ENCODE peak calls at places on chromosomes 4 and X, in ten cellular contexts. F, H, Z, E, X, G, L, A, C and W are unnamed samples.

GRCh38 chr4:56909083-56909981 is 1.6 kb downstream of the REST start:
- DNase-seq in G (no peak), Z (peak; percentile 28), C (no peak), F (no peak), X (no peak), E (peak; percentile 73), A (peak; percentile 55), H (no peak), L (peak; percentile 81), W (no peak)

GRCh38 chr4:181897935-181898334 is 345.3 kb upstream of the TENM3 start:
- DNase-seq in H (no peak), X (no peak), E (no peak), A (no peak), L (no peak), Z (no peak), G (no peak), C (no peak), F (no peak), W (no peak)

GRCh38 chrX:75786290-75786689 is 1.2 kb upstream of the MAGEE2 start:
- DNase-seq in E (no peak), C (no peak), L (no peak), G (no peak), X (no peak), A (no peak), H (no peak), Z (no peak), F (no peak), W (no peak)

GRCh38 chrX:25010784-25011588 is 4.8 kb downstream of the ARX start:
- DNase-seq in G (no peak), X (no peak), E (no peak), L (no peak), Z (no peak), C (no peak), H (no peak), A (no peak), F (no peak), W (no peak)

GRCh38 chrX:138917781-138918180 is 206.3 kb upstream of the FGF13 start:
- DNase-seq in A (no peak), G (no peak), E (no peak), X (no peak), F (no peak), C (no peak), Z (no peak), L (no peak), H (no peak), W (no peak)

GRCh38 chrX:102746134-102746584 is 25.6 kb downstream of the GPRASP3 start:
- DNase-seq in E (peak; percentile 78), F (no peak), H (no peak), X (no peak), Z (no peak), L (peak; percentile 49), A (peak; percentile 34), C (peak; percentile 84), G (no peak), W (no peak)

GRCh38 chr4:76691767-76692689 is 205.9 kb downstream of the SOWAHB start:
- DNase-seq in L (no peak), F (no peak), Z (no peak), G (no peak), X (no peak), C (no peak), A (no peak), E (no peak), H (no peak), W (no peak)

GRCh38 chrX:137040113-137040794 is 6.5 kb upstream of the GPR101 start:
- DNase-seq in Z (no peak), L (no peak), H (no peak), F (no peak), E (no peak), A (no peak), X (no peak), C (no peak), G (no peak), W (no peak)

GRCh38 chrX:47619486-47620302 is at the start of gene SYN1:
- DNase-seq in Z (peak; percentile 18), F (peak; percentile 42), E (peak; percentile 86), A (peak; percentile 76), C (peak; percentile 93), L (peak; percentile 79), G (peak; percentile 94), H (no peak), X (peak; percentile 60), W (no peak)

GRCh38 chr4:189124149-189124758 is 816.4 kb upstream of the FRG1 start:
- DNase-seq in H (no peak), E (no peak), X (no peak), A (peak; percentile 37), F (peak; percentile 22), L (peak; percentile 65), C (no peak), Z (peak; percentile 4), G (no peak), W (no peak)

GRCh38 chr4:911221-911751 is 20.8 kb downstream of the GAK start:
- DNase-seq in X (no peak), L (no peak), E (no peak), Z (no peak), C (peak; percentile 65), F (no peak), A (no peak), G (no peak), H (no peak), W (no peak)

GRCh38 chrX:23292979-23293651 is 41.5 kb upstream of the PTCHD1 start:
- DNase-seq in G (no peak), F (no peak), L (peak; percentile 3), C (no peak), E (peak; percentile 64), H (no peak), A (no peak), Z (no peak), X (no peak), W (no peak)

GRCh38 chrX:153471663-153472280 is 1.4 kb upstream of the HAUS7 start:
- DNase-seq in H (no peak), X (no peak), G (no peak), A (no peak), E (no peak), Z (no peak), F (no peak), C (no peak), L (no peak), W (no peak)

GRCh38 chr4:115883251-115883650 is 769.8 kb upstream of the NDST4 start:
- DNase-seq in A (no peak), H (no peak), G (no peak), L (no peak), X (no peak), Z (no peak), C (no peak), F (no peak), E (no peak), W (no peak)

GRCh38 chrX:115968436-115969252 is 201.9 kb upstream of the AGTR2 start:
- DNase-seq in L (peak; percentile 90), A (no peak), Z (no peak), H (no peak), E (peak; percentile 82), G (no peak), F (peak; percentile 63), C (no peak), X (no peak), W (no peak)
- TF ChIP-seq POLR2AphosphoS5 in L (peak; percentile 75), A (no peak), Z (no peak), H (peak; percentile 65), E (peak; percentile 66), G (no peak), F (peak; percentile 58), C (peak; percentile 43), X (no peak), W (peak; percentile 35)

DNA sequence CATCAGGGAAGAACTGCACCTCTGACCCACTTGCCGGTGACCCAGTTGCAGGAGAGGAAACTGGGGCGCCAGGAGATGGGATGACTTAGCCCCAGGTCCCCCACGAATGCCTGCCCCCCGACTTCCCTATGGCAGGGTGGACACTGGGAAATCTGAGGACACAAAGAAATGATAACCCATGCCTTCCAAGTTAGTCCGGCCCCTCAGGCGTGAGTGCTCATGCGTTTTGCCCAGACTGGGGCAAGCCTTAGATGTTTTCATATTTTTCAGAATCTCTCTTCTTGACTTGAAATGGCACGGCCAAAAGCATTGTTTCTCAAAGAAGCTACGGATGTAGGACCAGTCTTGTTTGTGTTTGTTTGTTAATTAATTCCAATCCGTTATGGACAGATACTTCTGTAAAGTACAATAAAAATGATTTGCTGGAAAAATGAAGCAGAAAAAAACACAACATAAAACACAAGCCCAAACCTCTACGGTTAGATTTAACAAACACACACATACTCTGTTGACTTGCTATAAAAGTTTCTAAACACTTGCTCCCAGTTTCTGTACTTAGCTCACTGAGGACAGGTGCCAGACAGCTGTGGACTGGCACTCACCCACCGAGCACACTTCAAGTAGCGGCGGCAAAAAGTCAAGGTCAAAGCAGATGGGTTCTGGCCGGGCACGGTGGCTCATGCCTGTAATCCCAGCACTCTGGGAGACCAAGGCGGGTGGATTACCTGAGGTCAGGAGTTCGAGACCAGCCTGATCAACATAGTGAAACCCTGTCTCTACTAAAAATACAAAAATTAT is 341.5 kb downstream of the BCOR start:
- DNase-seq in E (peak; percentile 73), L (no peak), G (no peak), X (no peak), Z (no peak), A (no peak), F (no peak), H (no peak), C (no peak), W (no peak)
- TF ChIP-seq POLR2AphosphoS5 in E (no peak), L (no peak), G (no peak), X (no peak), Z (no peak), A (no peak), F (no peak), H (no peak), C (no peak), W (no peak)

DNA sequence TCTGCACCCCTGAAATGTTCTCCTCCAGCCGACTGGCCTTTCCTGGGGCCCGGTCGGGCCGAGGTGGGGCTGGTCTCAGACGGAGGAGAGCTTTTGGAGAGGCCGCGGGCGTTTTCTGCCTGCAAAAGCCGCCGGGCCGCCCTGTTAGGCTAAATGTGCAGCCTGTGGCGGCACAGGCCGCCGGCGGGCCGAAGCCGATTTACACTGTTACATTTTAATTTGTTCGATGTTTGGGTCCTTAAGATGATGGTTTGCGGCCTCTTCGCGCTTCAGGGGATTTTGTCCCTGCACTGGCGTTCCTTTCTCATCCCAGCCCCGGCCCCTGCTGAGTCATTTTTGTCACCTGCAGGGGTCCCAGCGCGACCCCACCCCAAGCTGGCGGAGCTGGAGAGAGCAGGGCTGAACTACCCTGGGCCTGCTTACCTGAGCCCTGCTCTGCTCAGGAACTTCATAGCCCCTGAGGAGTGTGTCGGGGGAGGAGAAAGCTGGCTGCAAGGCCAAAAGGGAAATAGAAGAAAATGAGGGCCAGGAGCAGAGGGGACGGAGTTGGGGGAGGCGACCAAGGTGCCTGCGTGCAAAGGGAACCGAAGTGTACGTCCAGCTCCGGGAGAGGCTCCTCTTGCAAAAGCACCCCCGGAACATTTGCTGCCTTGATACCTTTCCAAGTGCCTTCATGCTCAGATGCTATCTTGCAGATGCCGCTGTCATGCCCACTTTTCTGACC is 861 bp upstream of the RBBP7 start:
- DNase-seq in F (no peak), L (peak; percentile 46), H (no peak), G (no peak), C (peak; percentile 93), A (peak; percentile 31), X (no peak), Z (no peak), E (peak; percentile 76), W (no peak)
- TF ChIP-seq POLR2AphosphoS5 in F (no peak), L (no peak), H (no peak), G (no peak), C (no peak), A (no peak), X (no peak), Z (no peak), E (no peak), W (no peak)

DNA sequence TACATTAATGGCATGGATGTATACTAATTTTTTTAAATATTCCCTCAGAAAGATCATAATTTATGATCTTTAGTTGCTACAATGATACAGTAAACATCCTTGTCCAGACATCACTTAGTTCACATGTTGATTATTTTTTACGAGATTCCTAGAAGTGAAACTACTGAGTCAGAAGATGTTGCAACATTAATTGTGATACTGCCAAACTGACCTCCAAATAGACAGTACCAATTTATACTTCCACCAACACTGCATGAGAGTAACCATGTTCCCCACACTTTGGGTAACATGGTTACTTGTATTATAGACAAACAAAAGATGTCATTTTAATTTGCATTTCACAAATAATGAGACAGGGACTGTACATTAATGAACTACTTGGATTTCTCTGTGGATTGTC is 19.6 kb downstream of the RCHY1 start:
- DNase-seq in Z (no peak), L (no peak), H (no peak), A (no peak), F (no peak), C (no peak), G (no peak), X (no peak), E (no peak), W (no peak)
- TF ChIP-seq POLR2AphosphoS5 in Z (no peak), L (no peak), H (no peak), A (no peak), F (no peak), C (no peak), G (no peak), X (no peak), E (peak; percentile 26), W (no peak)